ENCODE peak calls at places on chromosome X, in seven cellular contexts. T is choroid plexus epithelial cell, B is mucosa of descending colon, H is cardiac muscle cell, J is OCI-LY7, U is A549, V is dorsolateral prefrontal cortex. C is an unnamed sample.

GRCh38 chrX:1035206-1035605 is 177.2 kb downstream of the CRLF2 start:
- DNase-seq in T (no peak), B (no peak), V (no peak), J (no peak), U (no peak), H (no peak), C (no peak)

GRCh38 chrX:17818729-17819128 is 42.4 kb downstream of the RAI2 start:
- DNase-seq in T (no peak), H (no peak), J (no peak), B (no peak), V (no peak), U (no peak), C (no peak)

GRCh38 chrX:113929004-113929403 is 654.9 kb upstream of the HTR2C start:
- DNase-seq in H (peak; percentile 74), J (peak; percentile 7), V (no peak), T (peak; percentile 25), U (peak; percentile 64), B (no peak), C (no peak)

GRCh38 chrX:72554448-72555140 is 18.0 kb downstream of the HDAC8 start:
- DNase-seq in J (peak; percentile 1), U (peak; percentile 87), V (no peak), B (no peak), T (peak; percentile 56), H (peak; percentile 24), C (no peak)

GRCh38 chrX:22559506-22559905 is 286.8 kb downstream of the CBLL2 start:
- DNase-seq in U (no peak), B (no peak), H (no peak), J (no peak), V (no peak), T (no peak), C (no peak)

GRCh38 chrX:69050051-69050785 is 115.0 kb downstream of the PJA1 start:
- DNase-seq in J (no peak), T (no peak), V (no peak), B (no peak), U (no peak), H (no peak), C (no peak)

GRCh38 chrX:70504772-70505450 is 60.3 kb downstream of the DLG3 start:
- DNase-seq in H (no peak), J (no peak), V (no peak), T (no peak), B (no peak), U (no peak), C (no peak)

GRCh38 chrX:109448539-109448938 is 33.3 kb downstream of the GUCY2F start:
- DNase-seq in U (no peak), T (no peak), J (no peak), B (no peak), V (peak; percentile 38), H (no peak), C (no peak)

GRCh38 chrX:140503714-140504351 is 1.0 kb downstream of the SOX3 start:
- DNase-seq in H (peak; percentile 18), T (no peak), V (no peak), J (no peak), U (no peak), B (no peak), C (no peak)

GRCh38 chrX:45850775-45851433 is 650.2 kb upstream of the DIPK2B start:
- DNase-seq in T (no peak), V (no peak), B (peak; percentile 55), H (peak; percentile 42), J (no peak), U (peak; percentile 52), C (no peak)
- H3K4me3 ChIP-seq in T (peak overlapping the region; percentile 68), V (peak overlapping the region; percentile 53), B (peak overlapping the region; percentile 11), H (peak overlapping the region; percentile 50), J (no peak overlapping the region), U (peak overlapping the region; percentile 99), C (peak overlapping the region; percentile 61)

GRCh38 chrX:40171513-40172168 is 73.9 kb upstream of the BCOR start:
- DNase-seq in B (no peak), H (peak; percentile 53), T (peak; percentile 44), V (no peak), J (peak; percentile 66), U (no peak), C (no peak)

GRCh38 chrX:40170830-40171512 is 73.2 kb upstream of the BCOR start:
- DNase-seq in U (no peak), H (no peak), B (no peak), J (peak; percentile 62), T (no peak), V (no peak), C (no peak)

GRCh38 chrX:40167240-40168182 is 69.8 kb upstream of the BCOR start:
- DNase-seq in T (no peak), H (no peak), U (no peak), J (peak; percentile 37), V (no peak), B (peak; percentile 50), C (no peak)

GRCh38 chrX:40168183-40169015 is 70.6 kb upstream of the BCOR start:
- DNase-seq in B (peak; percentile 55), V (no peak), J (peak; percentile 75), U (no peak), H (no peak), T (no peak), C (no peak)

GRCh38 chrX:40169193-40170086 is 71.7 kb upstream of the BCOR start:
- DNase-seq in J (peak; percentile 92), V (no peak), B (peak; percentile 83), T (peak; percentile 92), U (peak; percentile 81), H (peak; percentile 83), C (no peak)
- TF ChIP-seq CTCF in J (peak; percentile 76), V (no peak), B (no peak), T (peak; percentile 70), U (peak; percentile 52), H (peak; percentile 57), C (peak; percentile 42)

GRCh38 chrX:12403474-12404082 is 265.3 kb downstream of the FRMPD4 start:
- DNase-seq in T (no peak), U (no peak), B (no peak), J (no peak), V (no peak), H (no peak), C (no peak)
- H3K4me3 ChIP-seq in T (no peak overlapping the region), U (no peak overlapping the region), B (no peak overlapping the region), J (no peak overlapping the region), V (no peak overlapping the region), H (no peak overlapping the region), C (no peak overlapping the region)

DNA sequence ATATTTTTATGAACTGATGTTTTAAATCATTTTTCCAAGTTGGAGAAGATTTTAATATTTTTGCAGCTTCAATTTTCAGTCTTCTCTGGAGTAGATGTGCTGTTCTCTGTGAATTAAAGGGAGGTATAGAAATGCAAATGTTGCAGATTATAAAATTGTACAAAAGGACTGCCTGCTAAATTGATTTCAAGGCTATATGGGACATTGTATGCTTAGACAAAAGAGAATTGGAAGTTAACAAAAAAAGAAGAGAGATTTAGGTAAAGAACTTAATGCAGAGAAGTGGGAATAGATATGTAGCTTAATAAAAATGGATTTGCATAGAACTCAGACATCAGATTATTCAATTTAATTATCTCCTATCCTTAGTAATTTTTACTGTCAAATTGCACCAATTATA is 403.3 kb downstream of the ZIC3 start:
- DNase-seq in J (no peak), B (no peak), T (no peak), V (no peak), H (no peak), U (no peak), C (no peak)
- TF ChIP-seq CTCF in J (no peak), B (no peak), T (no peak), V (no peak), H (no peak), U (no peak), C (no peak)

GRCh38 chrX:135974279-135974856 is 580 bp upstream of the MMGT1 start:
- DNase-seq in H (peak; percentile 86), T (peak; percentile 80), B (peak; percentile 84), U (peak; percentile 73), V (peak; percentile 60), J (peak; percentile 75), C (no peak)
- H3K4me3 ChIP-seq in H (peak overlapping the region; percentile 14), T (peak overlapping the region; percentile 49), B (no peak overlapping the region), U (peak overlapping the region; percentile 36), V (peak overlapping the region; percentile 43), J (peak overlapping the region; percentile 58), C (peak overlapping the region; percentile 22)

DNA sequence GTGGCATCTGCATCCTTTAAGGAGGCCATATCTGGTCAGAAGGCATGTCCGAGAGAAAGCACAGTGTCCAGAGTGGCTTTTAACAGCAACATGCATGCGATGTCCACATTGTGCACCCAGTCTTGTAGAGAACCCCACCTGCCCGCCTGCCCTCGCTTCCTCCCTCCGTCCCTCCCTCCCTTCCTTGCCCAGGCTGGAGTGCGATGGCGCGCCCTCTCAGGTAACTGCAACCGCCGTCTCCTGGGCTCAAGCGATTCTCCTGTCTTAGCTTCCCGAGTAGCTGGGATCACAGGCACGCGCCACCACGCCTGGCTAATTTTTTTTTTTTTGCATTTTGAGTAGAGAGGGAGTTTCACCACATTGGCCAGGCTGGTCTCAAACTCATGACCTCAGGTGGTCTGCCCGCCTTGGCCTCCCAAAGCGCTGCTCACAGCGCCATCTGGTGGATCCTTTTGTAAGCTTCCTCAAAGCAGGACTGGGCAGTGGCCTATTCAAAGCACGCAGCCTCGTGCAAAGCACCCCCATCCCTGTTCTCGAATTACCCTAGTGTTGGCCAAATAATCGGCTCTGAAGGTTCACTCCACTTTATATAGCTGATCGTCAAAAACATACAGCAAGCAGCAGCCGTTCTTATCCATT is 15.0 kb downstream of the BRCC3 start:
- DNase-seq in J (peak; percentile 44), T (peak; percentile 42), B (no peak), V (no peak), H (peak; percentile 44), U (peak; percentile 65), C (no peak)
- TF ChIP-seq CTCF in J (peak; percentile 69), T (peak; percentile 64), B (no peak), V (peak; percentile 25), H (peak; percentile 39), U (peak; percentile 52), C (peak; percentile 29)

GRCh38 chrX:10199212-10199611 is 42.4 kb downstream of the CLCN4 start:
- DNase-seq in U (no peak), V (no peak), T (peak; percentile 77), H (peak; percentile 78), B (peak; percentile 62), J (peak; percentile 78), C (no peak)
- H3K4me3 ChIP-seq in U (no peak overlapping the region), V (no peak overlapping the region), T (no peak overlapping the region), H (no peak overlapping the region), B (no peak overlapping the region), J (peak overlapping the region; percentile 38), C (no peak overlapping the region)